ENCODE peak calls at places on chromosomes 7 and 10, in four cellular contexts. One of them, this sample, is unnamed.

GRCh38 chr7:105202561-105203130 is 186.1 kb downstream of the SRPK2 start:
- DNase-seq in lower leg skin: no peak
- DNase-seq in tibial nerve: no peak
- DNase-seq in transverse colon: no peak
- DNase-seq in this sample: no peak

GRCh38 chr7:28354601-28355062 is 57.7 kb upstream of the CREB5 start:
- DNase-seq in lower leg skin: no peak
- DNase-seq in tibial nerve: no peak
- DNase-seq in transverse colon: no peak
- DNase-seq in this sample: no peak

GRCh38 chr10:133258066-133258817 is 18.4 kb downstream of the ADAM8 start:
- DNase-seq in tibial nerve: no peak
- DNase-seq in transverse colon: peak
- DNase-seq in lower leg skin: peak
- DNase-seq in this sample: no peak

GRCh38 chr7:150421831-150422230 is 28.6 kb upstream of the GIMAP8 start:
- DNase-seq in tibial nerve: no peak
- DNase-seq in transverse colon: no peak
- DNase-seq in lower leg skin: peak
- DNase-seq in this sample: peak

GRCh38 chr7:359776-360361 is 69.9 kb downstream of the FOXL3 start:
- DNase-seq in tibial nerve: no peak
- DNase-seq in transverse colon: no peak
- DNase-seq in lower leg skin: no peak
- DNase-seq in this sample: peak

GRCh38 chr7:93821463-93821862 is 69.1 kb downstream of the TFPI2 start:
- DNase-seq in transverse colon: no peak
- DNase-seq in lower leg skin: no peak
- DNase-seq in tibial nerve: no peak
- DNase-seq in this sample: no peak

GRCh38 chr7:102085223-102085772 is 201.4 kb upstream of the SH2B2 start:
- DNase-seq in lower leg skin: no peak
- DNase-seq in transverse colon: no peak
- DNase-seq in tibial nerve: no peak
- DNase-seq in this sample: no peak

GRCh38 chr10:103256613-103257012 is 10.9 kb downstream of the RPEL1 start:
- DNase-seq in lower leg skin: no peak
- DNase-seq in tibial nerve: no peak
- DNase-seq in transverse colon: no peak
- DNase-seq in this sample: no peak

GRCh38 chr7:1555813-1556540 is at the start of gene TMEM184A:
- DNase-seq in lower leg skin: no peak
- DNase-seq in transverse colon: peak
- DNase-seq in tibial nerve: no peak
- DNase-seq in this sample: no peak
- TF ChIP-seq POLR2A in lower leg skin: no peak
- TF ChIP-seq POLR2A in transverse colon: peak
- TF ChIP-seq POLR2A in tibial nerve: no peak
- TF ChIP-seq POLR2A in this sample: peak

GRCh38 chr10:48523212-48523819 is 81.6 kb downstream of the ARHGAP22 start:
- DNase-seq in tibial nerve: no peak
- DNase-seq in lower leg skin: peak
- DNase-seq in transverse colon: peak
- DNase-seq in this sample: peak

GRCh38 chr10:48522011-48522765 is 82.7 kb downstream of the ARHGAP22 start:
- DNase-seq in tibial nerve: no peak
- DNase-seq in lower leg skin: peak
- DNase-seq in transverse colon: no peak
- DNase-seq in this sample: peak

GRCh38 chr10:48525113-48525512 is 79.8 kb downstream of the ARHGAP22 start:
- DNase-seq in transverse colon: no peak
- DNase-seq in lower leg skin: peak
- DNase-seq in tibial nerve: no peak
- DNase-seq in this sample: no peak

GRCh38 chr10:48525956-48526355 is 78.9 kb downstream of the ARHGAP22 start:
- DNase-seq in tibial nerve: no peak
- DNase-seq in transverse colon: no peak
- DNase-seq in lower leg skin: peak
- DNase-seq in this sample: no peak

GRCh38 chr10:48523820-48524758 is 80.8 kb downstream of the ARHGAP22 start:
- DNase-seq in transverse colon: no peak
- DNase-seq in lower leg skin: peak
- DNase-seq in tibial nerve: no peak
- DNase-seq in this sample: peak
- TF ChIP-seq CTCF in transverse colon: no peak
- TF ChIP-seq CTCF in lower leg skin: no peak
- TF ChIP-seq CTCF in tibial nerve: peak
- TF ChIP-seq CTCF in this sample: no peak

GRCh38 chr7:130490888-130491771 is 755 bp upstream of the MEST start:
- DNase-seq in transverse colon: peak
- DNase-seq in tibial nerve: no peak
- DNase-seq in lower leg skin: no peak
- DNase-seq in this sample: peak
- H3K4me3 ChIP-seq in transverse colon: peak
- H3K4me3 ChIP-seq in tibial nerve: peak
- H3K4me3 ChIP-seq in lower leg skin: peak
- H3K4me3 ChIP-seq in this sample: peak

GRCh38 chr7:141511370-141512335 is 39.6 kb upstream of the AGK start:
- DNase-seq in transverse colon: peak
- DNase-seq in lower leg skin: no peak
- DNase-seq in tibial nerve: no peak
- DNase-seq in this sample: no peak
- TF ChIP-seq POLR2A in transverse colon: no peak
- TF ChIP-seq POLR2A in lower leg skin: no peak
- TF ChIP-seq POLR2A in tibial nerve: no peak
- TF ChIP-seq POLR2A in this sample: no peak

This sample was measured in sigmoid colon.